ENCODE peak calls at places on chromosomes 5 and 9, in six cellular contexts. F, G, L, H, O and B are unnamed samples.

GRCh38 chr5:176533894-176534611 is 3.1 kb downstream of the RNF44 start:
- DNase-seq in F (peak), L (no peak), H (no peak), O (peak), G (peak), B (no peak)

GRCh38 chr9:21711504-21711903 is 90.9 kb upstream of the MTAP start:
- DNase-seq in H (no peak), L (peak), G (no peak), O (no peak), F (no peak), B (peak)

GRCh38 chr9:108477538-108478006 is 378.2 kb downstream of the ACTL7B start:
- DNase-seq in O (no peak), H (no peak), G (no peak), L (peak), F (peak), B (peak)

GRCh38 chr9:135410831-135411473 is 68.6 kb upstream of the PPP1R26 start:
- DNase-seq in O (no peak), L (no peak), H (peak), G (no peak), F (no peak), B (no peak)

GRCh38 chr9:106675780-106676179 is 187.2 kb upstream of the ZNF462 start:
- DNase-seq in G (peak), F (no peak), L (no peak), O (no peak), H (no peak), B (peak)

GRCh38 chr9:90251311-90251710 is 391.3 kb downstream of the DIRAS2 start:
- DNase-seq in H (no peak), F (no peak), L (no peak), G (no peak), O (no peak), B (no peak)

GRCh38 chr5:123700624-123701023 is 188.6 kb downstream of the CSNK1G3 start:
- DNase-seq in H (no peak), O (no peak), G (no peak), F (peak), L (peak), B (peak)

GRCh38 chr9:123322771-123323481 is 33.1 kb upstream of the CRB2 start:
- DNase-seq in G (no peak), L (no peak), H (no peak), O (no peak), F (no peak), B (no peak)

GRCh38 chr5:142794527-142794926 is 24.4 kb downstream of the ARHGAP26 start:
- DNase-seq in H (no peak), G (no peak), O (no peak), F (no peak), L (no peak), B (no peak)

GRCh38 chr5:139638090-139638735 is 9.9 kb upstream of the CXXC5 start:
- DNase-seq in L (peak), G (peak), H (peak), O (peak), F (no peak), B (peak)

GRCh38 chr5:39080597-39081204 is 6.5 kb upstream of the RICTOR start:
- DNase-seq in F (peak), L (peak), O (no peak), G (no peak), H (no peak), B (peak)

GRCh38 chr5:31581498-31582099 is 49.5 kb downstream of the C5orf22 start:
- DNase-seq in L (peak), F (no peak), G (no peak), H (no peak), O (no peak), B (peak)

GRCh38 chr5:114544561-114544960 is 182.7 kb downstream of the KCNN2 start:
- DNase-seq in O (no peak), H (no peak), F (no peak), G (no peak), L (no peak), B (no peak)

GRCh38 chr9:112819635-112820496 is 69.3 kb downstream of the SNX30 start:
- DNase-seq in G (peak), L (peak), H (peak), F (peak), O (no peak), B (peak)

GRCh38 chr5:165202144-165202910 is 1696.9 kb downstream of the MAT2B start:
- DNase-seq in G (no peak), H (no peak), O (no peak), F (no peak), L (no peak), B (no peak)

GRCh38 chr5:55897905-55898304 is 46.7 kb downstream of the IL31RA start:
- DNase-seq in F (no peak), G (peak), O (no peak), L (peak), H (peak), B (peak)

DNA sequence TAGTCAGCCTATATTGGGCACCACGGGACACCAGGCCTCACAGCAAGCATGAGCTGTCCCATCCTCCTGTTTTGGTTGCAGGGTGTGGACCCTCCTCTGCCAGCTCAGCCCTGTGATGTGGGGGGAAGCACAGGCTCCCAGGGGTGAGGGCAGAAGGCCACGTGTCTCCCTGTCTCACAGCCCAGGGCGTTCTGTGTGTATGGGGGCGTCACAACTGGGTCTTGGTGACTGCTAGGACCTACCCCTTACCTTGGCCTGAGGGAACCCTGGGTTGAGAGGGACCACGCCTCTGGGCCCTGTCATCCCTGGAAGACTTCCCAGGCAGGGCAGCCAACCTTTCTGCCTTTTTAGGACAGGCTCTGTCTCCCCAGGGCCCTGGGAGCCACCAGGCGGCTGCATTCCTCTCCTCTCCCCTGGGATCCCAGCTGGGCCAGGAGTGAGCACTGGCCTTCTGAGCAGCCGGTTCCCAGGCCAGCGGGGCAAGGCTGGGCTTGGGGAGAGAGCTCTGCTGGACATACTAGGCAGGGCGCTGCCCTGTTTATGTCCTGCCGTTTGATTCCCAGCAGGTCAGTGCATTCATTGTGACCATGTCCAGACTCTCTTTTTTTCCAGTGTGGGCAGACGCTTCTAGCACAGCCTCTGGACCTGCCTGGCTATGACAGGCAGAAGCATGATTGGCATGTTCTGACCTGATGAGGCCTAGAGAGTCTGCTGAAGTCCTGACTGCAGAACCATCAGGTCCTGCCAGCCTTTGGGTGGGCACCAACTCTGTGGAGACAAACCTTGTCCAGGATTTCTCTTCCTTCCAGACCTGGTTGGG is 97.5 kb downstream of the DAB2IP start:
- DNase-seq in G (peak), H (peak), F (no peak), L (peak), O (no peak), B (no peak)
- TF ChIP-seq CTCF in G (peak), H (no peak), F (no peak), L (no peak), O (no peak), B (no peak)

DNA sequence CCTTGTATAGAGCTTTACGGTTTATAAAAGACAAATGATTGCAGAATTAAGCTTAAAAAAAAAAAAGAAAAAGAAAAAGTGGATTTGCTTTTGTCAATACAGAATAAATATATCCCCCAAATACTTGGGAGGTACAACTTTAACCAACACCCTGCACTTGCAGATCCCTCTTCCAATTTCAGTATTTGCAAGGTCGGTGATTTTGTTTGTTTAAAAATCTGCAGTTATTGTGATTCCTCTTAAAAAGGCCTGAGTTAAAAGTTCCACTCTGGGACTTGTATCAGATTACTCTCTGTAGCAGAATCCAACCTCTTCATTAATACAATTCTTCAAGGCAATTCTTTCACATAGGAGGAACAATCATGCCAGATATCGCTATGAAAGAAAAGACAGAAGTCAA is 400.9 kb downstream of the EBF1 start:
- DNase-seq in H (no peak), O (no peak), L (no peak), G (no peak), F (no peak), B (no peak)
- H3K4me3 ChIP-seq in H (no peak), O (no peak), L (no peak), G (no peak), F (no peak), B (no peak)

DNA sequence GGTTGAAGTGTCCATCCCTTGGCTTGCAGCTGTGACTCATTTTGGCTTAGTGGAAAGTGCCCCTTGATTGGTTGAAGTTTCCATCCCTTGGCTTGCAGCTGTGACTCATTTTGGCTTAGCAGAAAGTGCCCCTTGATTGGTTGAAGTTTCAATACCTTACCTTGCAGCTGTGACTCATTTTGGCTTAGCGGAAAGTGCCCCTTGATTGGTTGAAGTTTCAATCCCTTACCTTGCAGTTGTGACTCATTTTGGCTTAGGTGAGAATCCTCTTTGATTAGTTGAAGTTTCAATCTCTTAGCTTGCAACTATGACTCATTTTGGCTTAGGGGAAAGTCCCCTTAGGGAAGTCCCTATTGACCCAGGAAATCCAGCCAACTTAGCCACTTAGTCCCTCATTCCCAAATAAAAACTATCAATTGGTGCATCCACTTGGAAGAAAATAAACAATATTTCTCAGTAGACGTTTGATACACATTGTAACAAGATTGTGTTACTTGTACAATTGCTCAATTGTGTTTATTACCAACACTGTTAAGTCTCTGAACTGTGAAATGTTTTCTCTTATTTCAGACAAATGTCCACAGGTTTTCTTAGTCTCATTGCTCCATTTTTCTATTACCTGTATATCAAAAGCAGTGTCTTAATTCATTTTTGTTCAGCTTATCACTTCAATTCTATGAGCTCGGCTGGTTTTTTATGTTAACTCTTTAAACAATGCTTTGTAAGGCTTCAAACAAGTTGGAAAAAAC is 2308.8 kb upstream of the ACO1 start:
- DNase-seq in H (no peak), G (no peak), L (no peak), F (peak), O (no peak), B (peak)
- TF ChIP-seq CTCF in H (no peak), G (no peak), L (no peak), F (no peak), O (no peak), B (no peak)

DNA sequence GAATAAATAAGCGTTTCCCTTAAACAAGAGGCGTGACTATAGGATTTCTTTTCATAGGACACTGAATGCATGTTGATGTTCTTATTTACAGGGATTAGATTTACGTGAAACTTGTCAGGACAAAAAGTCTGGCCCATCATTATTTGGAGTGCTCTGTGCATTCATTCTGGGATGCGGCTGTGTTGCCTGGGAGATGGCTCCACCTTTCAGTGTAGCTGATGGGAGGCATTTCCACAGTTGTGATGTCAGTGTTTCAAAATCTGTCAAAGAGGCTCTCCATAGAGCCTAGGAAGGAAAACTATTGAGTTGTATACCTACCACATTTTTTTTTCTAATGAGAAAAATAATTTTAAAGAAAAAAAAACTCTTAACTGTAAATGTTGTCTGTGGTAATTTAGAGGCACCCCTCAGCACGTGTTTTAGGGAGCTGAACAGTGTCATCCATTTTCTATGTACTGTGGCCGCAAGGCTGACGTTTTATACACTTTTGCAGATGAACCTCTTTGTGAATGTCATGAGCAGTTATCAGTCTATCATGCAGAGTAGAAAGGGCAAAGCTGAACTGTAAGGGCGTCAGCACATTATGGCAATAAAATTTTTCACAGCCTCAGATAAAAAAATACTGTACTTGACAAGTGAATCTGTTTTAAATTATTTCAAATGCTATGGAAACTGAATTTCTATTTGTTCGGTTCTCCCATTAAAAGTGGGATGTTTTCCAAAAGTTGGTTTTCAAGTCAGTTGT is 202.7 kb downstream of the PBX3 start:
- DNase-seq in G (no peak), O (no peak), L (peak), H (no peak), F (no peak), B (no peak)
- H3K4me3 ChIP-seq in G (no peak), O (no peak), L (no peak), H (no peak), F (no peak), B (no peak)

DNA sequence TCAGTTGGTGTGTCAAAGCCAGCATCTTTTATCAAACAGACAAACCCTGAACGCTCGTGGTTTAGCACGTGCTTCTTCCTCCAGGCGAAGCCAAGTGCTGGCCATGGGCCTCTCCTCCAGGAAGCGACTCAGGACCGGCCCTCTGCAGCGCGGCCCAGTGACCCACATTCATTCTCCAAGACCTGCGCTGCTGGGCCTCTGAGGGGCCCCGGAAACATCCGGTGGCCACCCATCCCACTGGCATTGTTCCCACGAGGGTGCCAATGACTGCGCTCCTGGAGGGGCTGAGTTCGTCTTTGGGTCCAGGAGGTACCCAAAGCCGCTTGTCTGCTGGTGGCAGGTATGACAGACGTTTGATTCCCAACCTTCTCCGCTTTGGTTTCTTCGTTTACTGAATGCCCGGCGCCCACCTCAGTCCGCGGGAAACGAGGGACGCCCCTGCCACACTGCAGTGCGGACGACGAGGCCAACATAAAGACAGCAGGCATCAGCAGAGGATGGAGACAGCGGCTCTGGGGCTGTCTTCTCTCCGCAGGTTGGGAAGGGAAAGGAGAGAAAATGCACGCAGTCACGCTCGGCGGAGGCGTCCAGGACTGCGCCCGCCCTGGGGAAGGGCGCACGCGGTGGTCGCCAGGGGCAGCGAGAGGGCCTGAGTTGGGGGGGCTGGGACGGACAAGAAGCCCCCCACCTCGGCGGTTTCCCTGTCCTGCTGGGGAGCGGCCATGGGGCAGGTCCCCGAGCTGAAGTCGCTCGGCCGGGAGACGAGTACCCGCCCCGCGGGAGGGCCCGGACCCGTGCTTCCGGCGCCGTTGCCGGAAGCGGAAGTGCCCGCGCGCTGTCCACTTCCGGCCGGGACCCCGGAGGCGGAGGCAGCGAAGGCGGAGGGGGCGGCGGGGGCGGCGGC is at the start of gene EXOC3:
- DNase-seq in O (peak), H (peak), F (peak), G (peak), L (peak), B (peak)
- TF ChIP-seq CTCF in O (no peak), H (no peak), F (no peak), G (no peak), L (no peak), B (no peak)

GRCh38 chr9:116271991-116272390 is 118.4 kb downstream of the PAPPA start:
- DNase-seq in F (no peak), L (no peak), O (no peak), H (no peak), G (no peak), B (no peak)

GRCh38 chr9:116270559-116270958 is 117.0 kb downstream of the PAPPA start:
- DNase-seq in O (no peak), L (no peak), H (no peak), F (no peak), G (no peak), B (peak)

GRCh38 chr9:116271307-116271706 is 117.7 kb downstream of the PAPPA start:
- DNase-seq in L (no peak), O (no peak), G (no peak), H (no peak), F (peak), B (no peak)

GRCh38 chr9:116267021-116267420 is 113.4 kb downstream of the PAPPA start:
- DNase-seq in F (no peak), G (no peak), L (peak), H (no peak), O (no peak), B (peak)

GRCh38 chr9:116269250-116269649 is 115.7 kb downstream of the PAPPA start:
- DNase-seq in L (no peak), H (no peak), O (no peak), G (no peak), F (no peak), B (no peak)
- H3K4me3 ChIP-seq in L (no peak), H (no peak), O (no peak), G (no peak), F (no peak), B (no peak)

DNA sequence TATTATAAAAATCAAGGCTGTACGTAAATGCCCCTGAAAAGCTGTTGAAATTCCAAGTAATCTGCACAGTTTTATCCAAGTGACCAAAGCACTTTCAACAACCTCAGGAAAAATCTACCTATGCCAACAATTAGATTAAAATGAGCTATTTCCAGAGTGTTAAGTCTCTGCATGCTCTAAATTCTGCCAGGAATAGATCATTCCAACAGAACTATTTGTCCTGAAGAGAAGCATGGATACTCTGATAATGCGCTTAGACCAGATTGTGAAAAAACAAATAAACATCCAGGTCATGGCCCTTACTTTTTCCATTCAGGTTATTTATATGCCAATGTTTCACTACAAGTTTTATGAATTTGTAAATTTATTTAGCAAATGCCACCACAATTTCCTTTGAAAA is 59.1 kb downstream of the PLK2 start:
- DNase-seq in O (no peak), G (no peak), H (no peak), L (no peak), F (no peak), B (no peak)
- TF ChIP-seq CTCF in O (no peak), G (no peak), H (no peak), L (no peak), F (no peak), B (no peak)

GRCh38 chr9:16704489-16705111 is 165.9 kb downstream of the BNC2 start:
- DNase-seq in L (peak), F (peak), G (peak), H (peak), O (no peak), B (no peak)
- H3K4me3 ChIP-seq in L (peak), F (peak), G (peak), H (peak), O (peak), B (peak)